ENCODE peak calls at places on chromosomes 3 and 15, in ten cellular contexts. S is H54, M is NCI-H2081, E is Kasumi-1, J is A549, O is T-cell, Z is psoas muscle, V is mucosa of descending colon, N is H7, W is lower lobe of right lung. H is an unnamed sample.

GRCh38 chr3:135091956-135092355 is 296.9 kb downstream of the EPHB1 start:
- DNase-seq in S (no peak), M (no peak), E (no peak), J (no peak), O (no peak), Z (no peak), V (no peak), N (no peak), W (no peak), H (no peak)

GRCh38 chr15:101108458-101108775 is 143.4 kb downstream of the CHSY1 start:
- DNase-seq in S (no peak), M (no peak), E (no peak), J (no peak), O (no peak), Z (no peak), V (no peak), N (no peak), W (no peak), H (no peak)

GRCh38 chr3:20930034-20930433 is 744.0 kb upstream of the SGO1 start:
- DNase-seq in S (no peak), M (peak), E (peak), J (no peak), O (no peak), Z (no peak), V (no peak), N (peak), W (no peak), H (peak)

GRCh38 chr3:14563946-14564539 is 23.9 kb upstream of the GRIP2 start:
- DNase-seq in S (no peak), M (peak), E (no peak), J (no peak), O (no peak), Z (no peak), V (no peak), N (no peak), W (no peak), H (no peak)

GRCh38 chr3:149919509-149919908 is 51.2 kb downstream of the PFN2 start:
- DNase-seq in S (no peak), M (no peak), E (no peak), J (no peak), O (no peak), Z (no peak), V (no peak), N (no peak), W (no peak), H (no peak)

GRCh38 chr3:12157026-12157425 is 1.7 kb downstream of the TIMP4 start:
- DNase-seq in S (no peak), M (no peak), E (no peak), J (no peak), O (no peak), Z (no peak), V (no peak), N (no peak), W (no peak), H (no peak)

GRCh38 chr15:70486451-70487379 is 276.6 kb downstream of the UACA start:
- DNase-seq in S (peak), M (no peak), E (peak), J (no peak), O (no peak), Z (peak), V (peak), N (no peak), W (peak), H (peak)

GRCh38 chr15:57890351-57890750 is 175.2 kb downstream of the ALDH1A2 start:
- DNase-seq in S (no peak), M (no peak), E (no peak), J (no peak), O (no peak), Z (no peak), V (no peak), N (no peak), W (no peak), H (no peak)

GRCh38 chr15:90664650-90665287 is 52.4 kb upstream of the BLM start:
- DNase-seq in S (no peak), M (no peak), E (no peak), J (no peak), O (no peak), Z (peak), V (peak), N (no peak), W (peak), H (peak)